ENCODE peak calls at places on chromosome 14, in five cellular contexts. O is stomach, S is MM.1S, V is osteocyte, M is A549. K is an unnamed sample.

GRCh38 chr14:103418508-103418818 is 33.2 kb downstream of the MARK3 start:
- DNase-seq in O (no peak), M (no peak), S (peak), V (no peak), K (peak)

GRCh38 chr14:74909501-74909900 is 13.6 kb downstream of the RPS6KL1 start:
- DNase-seq in M (no peak), V (no peak), O (no peak), S (no peak), K (no peak)

GRCh38 chr14:53956427-53957201 is at the start of gene BMP4:
- DNase-seq in O (peak), S (no peak), M (no peak), V (no peak), K (peak)

GRCh38 chr14:105019861-105020814 is 745 bp downstream of the CDCA4 start:
- DNase-seq in V (no peak), S (peak), O (peak), M (no peak), K (peak)

GRCh38 chr14:59428581-59429012 is 36.6 kb downstream of the GPR135 start:
- DNase-seq in O (no peak), V (no peak), S (no peak), M (no peak), K (peak)

GRCh38 chr14:89684139-89684538 is 267.1 kb upstream of the FOXN3 start:
- DNase-seq in M (no peak), V (no peak), S (no peak), O (no peak), K (no peak)

GRCh38 chr14:65224799-65225198 is 122.5 kb upstream of the MAX start:
- DNase-seq in M (no peak), O (peak), V (no peak), S (no peak), K (peak)

GRCh38 chr14:60204104-60204842 is 39.1 kb upstream of the DHRS7 start:
- DNase-seq in V (no peak), M (no peak), O (no peak), S (no peak), K (no peak)

GRCh38 chr14:77103475-77103874 is 5.4 kb downstream of the CIPC start:
- DNase-seq in M (no peak), O (no peak), S (no peak), V (no peak), K (no peak)

GRCh38 chr14:78509516-78509915 is 339.3 kb downstream of the NRXN3 start:
- DNase-seq in V (no peak), O (no peak), M (no peak), S (no peak), K (no peak)

GRCh38 chr14:54090274-54090673 is 133.6 kb upstream of the BMP4 start:
- DNase-seq in S (no peak), M (no peak), O (no peak), V (no peak), K (no peak)

GRCh38 chr14:65286443-65286842 is 126.1 kb upstream of the FUT8 start:
- DNase-seq in O (peak), S (peak), M (peak), V (no peak), K (no peak)

GRCh38 chr14:88829188-88829587 is 4.7 kb downstream of the TTC8 start:
- DNase-seq in O (no peak), V (no peak), S (no peak), M (no peak), K (no peak)

GRCh38 chr14:51394391-51394790 is 154.3 kb downstream of the TMX1 start:
- DNase-seq in V (no peak), S (no peak), M (no peak), O (no peak), K (peak)

GRCh38 chr14:35146711-35147149 is 24.4 kb downstream of the PRORP start:
- DNase-seq in V (no peak), S (no peak), O (no peak), M (no peak), K (no peak)

GRCh38 chr14:31592619-31593018 is 31.4 kb downstream of the NUBPL start:
- DNase-seq in M (no peak), O (no peak), V (no peak), S (no peak), K (peak)

GRCh38 chr14:69214376-69214775 is 23.1 kb downstream of the EXD2 start:
- DNase-seq in O (no peak), M (no peak), V (no peak), S (no peak), K (no peak)

GRCh38 chr14:68896132-68896531 is 83.0 kb downstream of the ACTN1 start:
- DNase-seq in V (no peak), O (no peak), M (no peak), S (no peak), K (no peak)

GRCh38 chr14:76292561-76292960 is 83.4 kb upstream of the ESRRB start:
- DNase-seq in O (no peak), V (peak), S (no peak), M (no peak), K (no peak)

GRCh38 chr14:91912035-91912434 is 35.5 kb downstream of the FBLN5 start:
- DNase-seq in O (no peak), M (no peak), S (no peak), V (no peak), K (no peak)

GRCh38 chr14:91910201-91910600 is 37.3 kb downstream of the FBLN5 start:
- DNase-seq in V (no peak), O (no peak), S (no peak), M (no peak), K (no peak)

GRCh38 chr14:91906374-91906773 is 39.0 kb upstream of the TC2N start:
- DNase-seq in S (no peak), V (no peak), M (no peak), O (peak), K (no peak)

GRCh38 chr14:91911474-91912032 is 35.9 kb downstream of the FBLN5 start:
- DNase-seq in S (peak), O (peak), M (peak), V (no peak), K (peak)
- TF ChIP-seq CTCF in S (peak), O (no peak), M (peak), V (peak), K (peak)

DNA sequence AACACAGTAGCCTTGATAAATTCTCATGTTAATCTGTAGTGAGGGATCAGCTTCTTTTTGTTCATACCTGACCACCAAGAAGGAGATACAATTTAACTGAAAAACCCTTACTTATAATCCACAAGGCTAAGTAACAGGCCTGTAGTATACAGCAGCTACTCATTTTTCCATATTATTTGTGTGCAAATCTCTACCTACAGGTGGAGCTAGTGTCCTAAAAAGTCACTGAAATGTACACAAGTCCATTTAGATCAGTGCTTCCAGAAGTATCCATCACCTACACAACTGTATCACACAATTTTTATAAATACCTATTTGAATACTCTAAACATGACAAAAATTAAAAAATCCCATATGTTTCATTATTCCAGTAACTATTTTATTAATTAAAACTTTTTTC is 173.2 kb downstream of the SLC35F4 start:
- DNase-seq in V (no peak), M (peak), S (peak), O (no peak), K (peak)
- TF ChIP-seq CTCF in V (peak), M (peak), S (peak), O (no peak), K (peak)

DNA sequence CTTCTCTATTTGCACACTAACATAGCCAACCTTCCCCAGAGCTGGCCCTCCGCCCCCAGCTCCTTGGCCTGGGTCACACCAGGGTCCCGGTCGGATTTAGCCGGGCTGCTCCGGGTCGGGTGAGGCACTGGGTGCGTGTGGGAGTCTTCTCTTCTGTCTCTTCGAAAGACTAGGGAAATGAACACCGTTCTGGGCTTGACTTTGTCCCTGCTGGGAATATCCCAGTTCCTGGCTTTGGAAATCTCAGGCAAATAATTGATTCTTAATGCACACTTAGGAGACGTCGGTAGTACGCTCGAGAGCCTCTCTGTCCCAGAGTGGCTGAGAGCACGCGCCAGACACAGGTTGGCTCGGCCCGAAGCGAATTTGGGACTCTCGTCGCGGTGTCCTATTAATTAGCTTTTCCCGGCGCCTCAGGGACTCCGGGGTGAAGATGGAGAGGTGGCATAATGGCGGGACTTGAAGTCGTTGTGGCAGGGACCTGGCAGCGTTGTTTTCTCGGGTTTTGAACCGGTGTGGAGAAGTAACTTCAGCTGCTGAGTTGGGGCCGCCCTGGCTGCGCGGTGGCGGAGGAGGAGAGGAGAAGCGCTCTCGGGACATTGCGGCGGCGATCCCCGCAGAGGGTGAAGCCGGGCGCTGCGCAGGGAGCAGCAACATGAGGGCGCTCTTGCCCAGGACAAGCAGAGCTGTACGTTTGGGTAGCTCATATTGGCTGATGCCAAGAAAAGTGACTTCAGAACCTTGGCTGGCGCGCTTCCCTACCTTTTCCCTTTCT is 7.5 kb downstream of the FOXG1 start:
- DNase-seq in O (no peak), V (no peak), S (no peak), M (no peak), K (peak)
- TF ChIP-seq CTCF in O (no peak), V (peak), S (no peak), M (no peak), K (peak)

DNA sequence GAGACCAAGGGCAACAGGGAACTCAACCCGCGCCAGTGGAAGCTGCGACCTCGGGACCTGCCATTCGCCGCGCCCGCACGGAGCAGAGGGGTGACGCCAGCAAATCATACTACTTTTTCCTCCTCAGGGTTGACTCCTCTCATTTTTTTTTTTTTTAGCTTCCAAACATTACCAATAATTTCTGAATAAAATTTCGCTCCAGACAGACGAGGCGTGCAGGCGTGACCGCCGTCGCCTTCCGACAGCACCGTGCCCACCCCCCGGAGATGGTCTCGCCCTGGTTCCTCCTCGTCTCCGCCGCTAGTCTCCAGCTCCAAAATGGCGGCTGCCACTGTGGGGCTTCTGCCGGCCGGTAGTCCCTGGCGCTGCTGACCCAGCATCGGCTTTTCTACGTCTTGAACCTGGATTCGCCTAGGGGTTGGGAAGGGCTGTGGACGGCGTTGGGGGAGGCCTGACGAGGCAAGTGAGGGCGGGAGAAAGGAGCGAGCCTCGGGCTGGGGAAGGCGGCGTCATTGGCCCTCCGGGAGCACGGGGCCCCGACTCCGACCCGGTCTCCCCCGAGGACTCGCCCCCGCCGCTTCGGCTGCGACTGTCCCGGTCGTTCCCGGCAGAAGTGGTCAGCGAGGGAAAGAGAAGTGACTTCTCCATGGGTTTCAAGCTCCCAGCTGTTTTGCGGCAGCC is at the start of the genes CPSF2 and NDUFB1:
- DNase-seq in M (peak), V (peak), O (peak), S (peak), K (peak)
- TF ChIP-seq CTCF in M (no peak), V (no peak), O (no peak), S (no peak), K (no peak)

GRCh38 chr14:52683985-52684520 is 11.3 kb downstream of the ERO1A start:
- DNase-seq in V (no peak), O (no peak), M (no peak), S (no peak), K (no peak)

GRCh38 chr14:52678591-52678990 is 16.8 kb downstream of the ERO1A start:
- DNase-seq in V (no peak), M (peak), O (no peak), S (no peak), K (no peak)
- TF ChIP-seq CTCF in V (peak), M (peak), O (no peak), S (peak), K (peak)

DNA sequence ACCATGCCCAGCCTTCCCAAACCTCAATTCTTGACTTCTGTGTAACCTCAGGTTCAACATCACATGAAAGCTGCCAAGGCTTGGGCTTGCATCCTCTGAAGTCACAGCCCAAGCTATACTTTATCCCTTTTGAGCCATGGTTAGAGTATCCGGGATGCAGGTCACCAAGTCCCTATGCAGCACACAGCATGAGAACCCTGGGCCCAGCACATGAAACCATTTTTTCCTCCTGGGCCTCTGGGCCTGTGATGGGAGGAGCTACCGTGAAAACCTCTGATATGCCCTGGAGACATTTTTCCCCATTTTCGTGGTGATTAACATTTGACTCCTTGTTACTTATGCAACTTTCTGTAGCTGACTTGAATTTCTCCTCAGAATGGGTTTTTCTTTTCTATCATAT is 25.8 kb upstream of the DIO2 start:
- DNase-seq in M (no peak), S (no peak), O (no peak), V (no peak), K (no peak)
- TF ChIP-seq CTCF in M (no peak), S (no peak), O (no peak), V (no peak), K (no peak)

GRCh38 chr14:100279133-100279532 is 27.1 kb downstream of the SLC25A29 start:
- DNase-seq in O (no peak), S (no peak), V (no peak), M (no peak), K (no peak)
- TF ChIP-seq CTCF in O (no peak), S (no peak), V (peak), M (no peak), K (no peak)

GRCh38 chr14:94142247-94142646 is 12.8 kb upstream of the IFI27L2 start:
- DNase-seq in O (no peak), V (peak), M (no peak), S (no peak), K (no peak)
- TF ChIP-seq CTCF in O (no peak), V (no peak), M (no peak), S (no peak), K (no peak)

GRCh38 chr14:29089849-29090248 is 323.3 kb downstream of the FOXG1 start:
- DNase-seq in M (no peak), O (no peak), S (no peak), V (no peak), K (no peak)

GRCh38 chr14:29085546-29085945 is 319.0 kb downstream of the FOXG1 start:
- DNase-seq in M (peak), O (no peak), V (no peak), S (no peak), K (peak)
- TF ChIP-seq CTCF in M (no peak), O (no peak), V (no peak), S (no peak), K (peak)

GRCh38 chr14:50007123-50007903 is 109.1 kb downstream of the VCPKMT start:
- DNase-seq in S (no peak), V (no peak), O (no peak), M (peak), K (no peak)
- TF ChIP-seq CTCF in S (no peak), V (no peak), O (no peak), M (no peak), K (no peak)

K was measured in cardiac fibroblast.